ENCODE peak calls at places on chromosomes 4 and X, in four cellular contexts. O, B, I and R are unnamed samples.
A peak's percentile ranks its signal among the peaks of the same experiment; 100 is the strongest.

GRCh38 chrX:39757971-39758370 is 339.8 kb downstream of the BCOR start:
- DNase-seq in O (no peak), B (no peak), I (no peak), R (no peak)

GRCh38 chrX:147811803-147812202 is 99.9 kb upstream of the FMR1 start:
- DNase-seq in O (no peak), B (no peak), I (no peak), R (no peak)

GRCh38 chr4:10666616-10667015 is 18.0 kb downstream of the CLNK start:
- DNase-seq in O (no peak), B (no peak), I (no peak), R (no peak)

GRCh38 chrX:27555514-27555913 is 34.6 kb upstream of the DCAF8L2 start:
- DNase-seq in O (peak; percentile 4), B (no peak), I (peak; percentile 41), R (no peak)

GRCh38 chr4:140837742-140838141 is 81.6 kb upstream of the TBC1D9 start:
- DNase-seq in O (no peak), B (no peak), I (no peak), R (no peak)

GRCh38 chr4:141132689-141133145 is 552 bp downstream of the RNF150 start:
- DNase-seq in O (peak; percentile 8), B (no peak), I (no peak), R (peak; percentile 36)

GRCh38 chr4:13547563-13548041 is 3.3 kb upstream of the NKX3-2 start:
- DNase-seq in O (no peak), B (no peak), I (no peak), R (peak; percentile 52)

GRCh38 chr4:82891728-82892466 is 944 bp upstream of the SEC31A start:
- DNase-seq in O (no peak), B (no peak), I (no peak), R (no peak)

GRCh38 chrX:3522016-3522690 is 175.7 kb upstream of the MXRA5 start:
- DNase-seq in O (no peak), B (no peak), I (no peak), R (no peak)

GRCh38 chr4:152708361-152708760 is 28.6 kb upstream of the TMEM154 start:
- DNase-seq in O (no peak), B (no peak), I (no peak), R (no peak)

GRCh38 chr4:10589308-10589707 is 95.3 kb downstream of the CLNK start:
- DNase-seq in O (no peak), B (no peak), I (no peak), R (no peak)

GRCh38 chr4:123340381-123340701 is 56.3 kb upstream of the SPRY1 start:
- DNase-seq in O (peak; percentile 61), B (no peak), I (peak; percentile 78), R (no peak)

GRCh38 chr4:31518796-31519250 is 798.7 kb downstream of the PCDH7 start:
- DNase-seq in O (no peak), B (no peak), I (no peak), R (no peak)

GRCh38 chrX:107826286-107827136 is 845 bp downstream of the MID2 start:
- DNase-seq in O (peak; percentile 25), B (no peak), I (no peak), R (peak; percentile 48)

GRCh38 chrX:75278991-75279390 is 5.1 kb downstream of the UPRT start:
- DNase-seq in O (no peak), B (no peak), I (no peak), R (peak; percentile 15)

GRCh38 chr4:145876531-145877180 is 62.0 kb downstream of the ZNF827 start:
- DNase-seq in O (no peak), B (no peak), I (no peak), R (no peak)

GRCh38 chr4:101475246-101475645 is 127.9 kb upstream of the PPP3CA start:
- DNase-seq in O (no peak), B (no peak), I (no peak), R (no peak)

GRCh38 chrX:136122207-136122606 is 25.1 kb upstream of the FHL1 start:
- DNase-seq in O (no peak), B (no peak), I (no peak), R (no peak)

DNA sequence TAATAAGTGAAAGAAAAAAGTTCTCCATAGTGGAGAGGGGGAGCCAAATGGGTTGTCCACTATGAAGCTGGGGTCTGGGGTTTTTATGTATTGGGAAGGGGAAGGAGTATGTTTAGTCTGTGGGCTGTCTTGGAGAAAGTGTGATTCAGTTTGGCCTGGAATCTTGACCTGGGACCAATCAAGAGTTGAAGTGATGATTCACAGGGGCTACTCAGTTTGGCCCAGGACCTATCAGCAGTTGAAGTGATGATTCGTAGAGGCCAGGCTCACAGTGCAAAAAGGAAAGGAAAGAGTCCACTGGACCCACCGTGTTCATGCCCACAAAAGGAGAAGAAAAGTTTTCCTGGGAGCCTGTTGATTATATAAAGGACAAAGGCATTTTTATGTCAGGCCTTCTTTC is 47.3 kb upstream of the RAB9B start:
- DNase-seq in O (no peak), B (no peak), I (no peak), R (no peak)
- TF ChIP-seq HMGXB4 in O (no peak), B (no peak), I (no peak), R (no peak)

GRCh38 chr4:134727696-134728095 is 526.1 kb upstream of the PABPC4L start:
- DNase-seq in O (no peak), B (no peak), I (no peak), R (no peak)
- TF ChIP-seq HMGXB4 in O (no peak), B (no peak), I (no peak), R (no peak)

DNA sequence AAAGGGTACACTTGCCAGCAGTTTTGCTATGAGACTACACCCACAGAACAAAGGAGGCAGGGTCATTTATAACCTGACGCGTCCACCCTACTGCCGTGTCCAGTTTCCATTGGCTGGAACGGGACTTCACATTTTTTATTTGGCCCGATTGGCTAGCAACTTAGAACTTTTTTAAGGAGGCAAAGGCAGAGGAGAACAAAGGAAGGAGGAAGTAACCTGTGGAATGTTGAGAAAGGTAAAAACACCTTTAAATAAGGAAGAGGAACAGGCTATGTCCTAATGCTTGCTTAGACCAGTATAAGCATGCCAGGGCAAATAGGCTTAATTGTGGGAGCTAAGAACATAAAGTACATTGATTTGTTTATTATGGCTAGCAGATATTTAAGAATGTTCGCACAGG is 18.7 kb downstream of the KDM6A start:
- DNase-seq in O (no peak), B (no peak), I (no peak), R (no peak)
- TF ChIP-seq HMGXB4 in O (no peak), B (no peak), I (no peak), R (no peak)

DNA sequence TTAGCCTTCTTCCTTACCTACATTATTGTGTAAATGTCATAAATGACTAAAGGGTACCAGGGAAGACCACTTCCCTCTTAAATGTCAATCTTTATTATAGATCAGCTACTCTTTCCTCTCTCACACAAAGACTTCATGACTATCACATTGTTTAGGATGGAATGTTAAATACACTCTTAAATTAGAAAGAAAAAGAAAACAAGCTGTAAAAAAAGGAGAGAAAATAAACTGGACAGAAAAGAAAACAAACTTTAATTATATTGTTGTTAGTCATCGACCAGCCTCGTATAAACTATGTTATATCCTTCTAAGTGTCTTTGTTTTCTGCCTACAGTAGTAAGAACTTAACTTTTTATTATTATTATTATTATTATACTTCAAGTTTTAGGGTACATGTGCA is 666.4 kb upstream of the NR3C2 start:
- DNase-seq in O (no peak), B (no peak), I (no peak), R (no peak)
- TF ChIP-seq HMGXB4 in O (no peak), B (no peak), I (no peak), R (no peak)

GRCh38 chr4:148453833-148454232 is 11.6 kb upstream of the NR3C2 start:
- DNase-seq in O (no peak), B (no peak), I (no peak), R (no peak)

GRCh38 chr4:148447672-148448071 is 5.5 kb upstream of the NR3C2 start:
- DNase-seq in O (no peak), B (no peak), I (no peak), R (no peak)

GRCh38 chr4:148454835-148455234 is 12.6 kb upstream of the NR3C2 start:
- DNase-seq in O (no peak), B (no peak), I (no peak), R (no peak)

GRCh38 chr4:148452970-148453369 is 10.8 kb upstream of the NR3C2 start:
- DNase-seq in O (no peak), B (no peak), I (no peak), R (no peak)
- TF ChIP-seq HMGXB4 in O (no peak), B (no peak), I (no peak), R (no peak)

DNA sequence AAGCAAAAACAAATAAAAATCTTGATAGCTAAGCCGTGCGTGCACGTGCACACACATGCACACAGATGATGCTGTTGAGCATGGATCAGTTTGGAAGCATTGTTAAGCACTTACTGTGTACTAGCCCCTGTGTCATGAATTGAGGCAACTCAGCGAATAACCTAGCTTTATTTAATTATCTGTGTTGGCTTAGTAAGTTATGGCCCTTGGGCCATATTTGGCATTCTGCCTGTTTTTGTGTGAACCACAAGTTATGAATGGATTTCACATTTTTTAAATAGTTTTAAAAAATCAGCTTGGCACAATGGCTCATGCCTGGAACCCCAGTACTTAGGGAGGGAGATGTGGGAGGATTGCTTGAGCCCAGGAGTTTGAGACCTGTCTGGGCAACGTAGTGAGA is 113.6 kb upstream of the CBLL2 start:
- DNase-seq in O (no peak), B (no peak), I (no peak), R (no peak)
- TF ChIP-seq HMGXB4 in O (no peak), B (no peak), I (no peak), R (no peak)